ENCODE peak calls at places on chromosomes 7 and 10, in six cellular contexts. G, R, Z, J, N and S are unnamed samples.

GRCh38 chr10:72692897-72693598 is 1.1 kb downstream of the MCU start:
- DNase-seq in G (no peak), R (no peak), Z (no peak), J (peak), N (no peak), S (no peak)

GRCh38 chr7:94698275-94698674 is 42.3 kb upstream of the SGCE start:
- DNase-seq in G (peak), R (no peak), Z (peak), J (no peak), N (no peak), S (no peak)

GRCh38 chr7:94540428-94540827 is 30.8 kb downstream of the CASD1 start:
- DNase-seq in G (no peak), R (no peak), Z (no peak), J (no peak), N (no peak), S (no peak)

GRCh38 chr10:35000936-35001335 is 89.2 kb downstream of the CUL2 start:
- DNase-seq in G (no peak), R (no peak), Z (no peak), J (no peak), N (no peak), S (no peak)

GRCh38 chr7:100793806-100794660 is 33.3 kb downstream of the EPHB4 start:
- DNase-seq in G (no peak), R (no peak), Z (no peak), J (no peak), N (no peak), S (peak)

GRCh38 chr7:137967143-137968018 is 34.5 kb downstream of the CREB3L2 start:
- DNase-seq in G (peak), R (peak), Z (no peak), J (no peak), N (no peak), S (no peak)

GRCh38 chr10:12727832-12728215 is 273.7 kb downstream of the CCDC3 start:
- DNase-seq in G (no peak), R (no peak), Z (no peak), J (no peak), N (no peak), S (no peak)

GRCh38 chr7:5354460-5355279 is 69.0 kb downstream of the TNRC18 start:
- DNase-seq in G (no peak), R (no peak), Z (no peak), J (no peak), N (no peak), S (no peak)

GRCh38 chr7:100837099-100837836 is 9.9 kb upstream of the EPHB4 start:
- DNase-seq in G (no peak), R (peak), Z (peak), J (peak), N (peak), S (peak)

GRCh38 chr7:21884496-21884895 is 61.2 kb downstream of the CDCA7L start:
- DNase-seq in G (no peak), R (no peak), Z (no peak), J (no peak), N (no peak), S (no peak)

GRCh38 chr7:38796636-38797501 is 112.1 kb downstream of the VPS41 start:
- DNase-seq in G (peak), R (peak), Z (peak), J (peak), N (peak), S (peak)

GRCh38 chr7:44713680-44714335 is 34.8 kb upstream of the ZMIZ2 start:
- DNase-seq in G (no peak), R (peak), Z (no peak), J (no peak), N (no peak), S (no peak)

GRCh38 chr10:110007701-110008517 is at the start of gene ADD3:
- DNase-seq in G (peak), R (peak), Z (peak), J (peak), N (peak), S (peak)

GRCh38 chr7:15041226-15041625 is 138.7 kb upstream of the DGKB start:
- DNase-seq in G (no peak), R (no peak), Z (no peak), J (no peak), N (no peak), S (no peak)

GRCh38 chr10:3580565-3580964 is 204.4 kb downstream of the KLF6 start:
- DNase-seq in G (no peak), R (no peak), Z (no peak), J (no peak), N (no peak), S (no peak)

GRCh38 chr7:45909576-45909975 is 11.5 kb downstream of the IGFBP3 start:
- DNase-seq in G (no peak), R (no peak), Z (no peak), J (no peak), N (no peak), S (no peak)

GRCh38 chr10:107616463-107617131 is 452.1 kb upstream of the SORCS1 start:
- DNase-seq in G (no peak), R (no peak), Z (no peak), J (no peak), N (no peak), S (no peak)

DNA sequence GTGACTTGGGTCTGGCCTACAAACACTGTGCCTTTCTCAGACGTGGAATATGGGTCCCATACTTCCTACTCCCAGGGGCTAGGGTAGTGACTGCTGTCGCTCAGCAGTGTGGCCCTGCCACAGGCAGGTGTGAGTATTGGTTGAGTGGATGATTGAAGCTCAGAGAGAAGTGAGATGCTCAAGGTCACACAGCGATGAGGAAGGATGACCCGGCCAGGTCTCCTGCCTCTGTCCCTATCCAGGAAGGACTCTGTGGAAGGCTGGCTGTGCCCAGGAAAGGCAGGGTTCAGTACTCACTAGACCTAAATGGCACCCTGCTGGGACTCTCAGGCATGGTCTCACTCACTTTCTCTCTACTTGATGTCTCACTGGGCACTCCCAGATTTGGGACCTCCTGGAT is 2.8 kb downstream of the PRF1 start:
- DNase-seq in G (no peak), R (no peak), Z (no peak), J (peak), N (no peak), S (no peak)
- TF ChIP-seq ZNF274 in G (no peak), R (no peak), Z (no peak), J (no peak), N (no peak), S (no peak)

GRCh38 chr7:28975987-28976386 is 17.9 kb upstream of the TRIL start:
- DNase-seq in G (no peak), R (no peak), Z (no peak), J (no peak), N (no peak), S (no peak)
- TF ChIP-seq ZNF274 in G (no peak), R (no peak), Z (no peak), J (no peak), N (no peak), S (no peak)

DNA sequence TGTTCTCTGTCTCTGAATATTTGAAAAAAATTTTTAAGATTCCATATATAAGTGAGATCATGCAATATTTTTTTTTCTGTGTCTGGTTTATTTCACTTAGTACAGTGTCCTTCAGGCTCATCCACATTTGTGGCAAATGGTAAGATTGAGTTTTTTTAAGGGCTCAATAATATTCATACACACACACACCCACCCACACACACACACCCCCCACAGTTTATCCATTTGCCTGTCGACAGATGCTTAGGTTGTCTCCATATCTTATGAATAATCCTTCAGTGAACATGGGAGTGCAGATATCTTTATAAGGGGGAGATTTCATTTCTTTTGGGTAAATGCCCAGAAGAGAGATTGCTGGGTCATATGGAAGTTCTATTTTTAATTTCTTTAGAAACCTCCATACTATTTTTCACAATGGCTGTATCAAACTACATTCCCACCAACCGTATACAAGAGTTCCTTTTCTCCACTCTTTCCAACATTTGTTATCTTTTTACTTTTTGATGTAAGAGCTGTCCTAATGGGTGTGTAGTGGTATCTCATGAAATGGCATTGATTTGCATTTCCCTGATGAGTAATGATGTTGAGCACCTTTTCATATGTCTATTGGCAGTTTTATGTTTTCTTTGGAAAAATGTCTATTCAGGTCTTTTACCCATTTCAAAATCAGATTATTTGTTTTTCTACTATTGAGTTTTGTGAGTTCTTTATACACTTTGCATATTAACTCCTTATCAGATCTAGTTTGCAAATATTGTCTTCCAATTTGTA is 35.0 kb downstream of the AUTS2 start:
- DNase-seq in G (no peak), R (no peak), Z (no peak), J (no peak), N (no peak), S (no peak)
- TF ChIP-seq ZNF274 in G (no peak), R (no peak), Z (no peak), J (no peak), N (no peak), S (no peak)

GRCh38 chr10:92011560-92012214 is 88.1 kb downstream of the BTAF1 start:
- DNase-seq in G (peak), R (peak), Z (peak), J (no peak), N (no peak), S (no peak)
- TF ChIP-seq ZNF274 in G (no peak), R (no peak), Z (no peak), J (no peak), N (no peak), S (no peak)